ENCODE peak calls at places on chromosomes 12 and 14, in five cellular contexts. L, S, D, H and Y are unnamed samples.

GRCh38 chr12:74515849-74516248 is 21.8 kb upstream of the ATXN7L3B start:
- DNase-seq in L (no peak), D (no peak), H (no peak), S (no peak), Y (no peak)

GRCh38 chr12:2453076-2453806 is 341.5 kb upstream of the FKBP4 start:
- DNase-seq in H (no peak), S (no peak), D (peak; percentile 56), L (no peak), Y (no peak)

GRCh38 chr12:26188132-26188531 is 7.2 kb upstream of the SSPN start:
- DNase-seq in H (peak; percentile 54), D (peak; percentile 54), S (no peak), L (peak; percentile 41), Y (peak; percentile 74)

GRCh38 chr14:62696261-62696968 is 348.8 kb downstream of the KCNH5 start:
- DNase-seq in L (no peak), S (no peak), H (no peak), D (no peak), Y (no peak)

GRCh38 chr14:46091819-46092218 is 559.8 kb downstream of the RPL10L start:
- DNase-seq in S (no peak), D (no peak), H (no peak), L (no peak), Y (no peak)

GRCh38 chr12:132319359-132319950 is 9.9 kb downstream of the GALNT9 start:
- DNase-seq in H (no peak), S (no peak), L (no peak), D (no peak), Y (no peak)

GRCh38 chr12:77166711-77167110 is 101.3 kb upstream of the E2F7 start:
- DNase-seq in S (no peak), D (peak; percentile 37), L (no peak), H (peak; percentile 24), Y (no peak)

GRCh38 chr14:104353921-104354701 is 215.7 kb downstream of the KIF26A start:
- DNase-seq in L (no peak), D (no peak), H (no peak), S (peak; percentile 44), Y (no peak)

GRCh38 chr14:70890842-70891442 is 16.3 kb upstream of the PCNX1 start:
- DNase-seq in D (no peak), H (no peak), S (no peak), L (no peak), Y (no peak)

GRCh38 chr14:38405851-38406630 is 150.1 kb upstream of the CLEC14A start:
- DNase-seq in L (no peak), S (no peak), H (peak; percentile 69), D (peak; percentile 27), Y (no peak)

GRCh38 chr14:89265229-89265628 is 151.8 kb downstream of the FOXN3 start:
- DNase-seq in D (no peak), S (peak; percentile 87), H (no peak), L (no peak), Y (no peak)

GRCh38 chr12:21566223-21566906 is 38.3 kb downstream of the GYS2 start:
- DNase-seq in L (no peak), H (no peak), D (no peak), S (no peak), Y (no peak)

GRCh38 chr14:69363055-69363454 is 35.0 kb downstream of the ERH start:
- DNase-seq in H (no peak), D (peak; percentile 84), L (no peak), S (peak; percentile 81), Y (no peak)

GRCh38 chr14:63413009-63413408 is 94.3 kb upstream of the GPHB5 start:
- DNase-seq in S (no peak), D (no peak), L (no peak), H (no peak), Y (no peak)

GRCh38 chr14:35705636-35706035 is 103.5 kb downstream of the RALGAPA1 start:
- DNase-seq in L (no peak), D (no peak), H (no peak), S (no peak), Y (no peak)

GRCh38 chr12:18998343-18999270 is 130.9 kb upstream of the PLEKHA5 start:
- DNase-seq in L (peak; percentile 81), D (peak; percentile 63), S (peak; percentile 77), H (peak; percentile 47), Y (peak; percentile 86)